ENCODE peak calls at places on chromosomes 12 and 14, in five cellular contexts. T is activated T-helper 1 cell treated with anti-CD3 and anti-CD28 coated beads, Interleukin-2, amount 50 U/mL, for 16 hours; V is T-cell; K is amygdala; E is occipital lobe. U is an unnamed sample.

GRCh38 chr14:55701638-55702037 is 121.6 kb downstream of the KTN1 start:
- DNase-seq in T (no peak), V (no peak), E (no peak), K (no peak), U (no peak)

GRCh38 chr14:104429291-104429861 is 150.2 kb upstream of the C14orf180 start:
- DNase-seq in E (no peak), T (no peak), K (no peak), V (no peak), U (no peak)

GRCh38 chr12:115375188-115375991 is 691.4 kb upstream of the TBX3 start:
- DNase-seq in V (no peak), K (no peak), E (no peak), T (no peak), U (no peak)

GRCh38 chr14:35786856-35787255 is 22.2 kb downstream of the RALGAPA1 start:
- DNase-seq in V (no peak), T (no peak), E (no peak), K (no peak), U (no peak)

GRCh38 chr12:115338566-115339294 is 654.8 kb upstream of the TBX3 start:
- DNase-seq in V (no peak), E (no peak), K (no peak), T (no peak), U (no peak)

GRCh38 chr14:103065861-103066260 is 8.5 kb upstream of the CDC42BPB start:
- DNase-seq in T (no peak), K (no peak), E (no peak), V (no peak), U (no peak)

GRCh38 chr14:104350463-104351185 is 212.2 kb downstream of the KIF26A start:
- DNase-seq in K (peak), V (no peak), T (no peak), E (peak), U (no peak)

GRCh38 chr12:95942106-95942531 is 295 bp downstream of the CCDC38 start:
- DNase-seq in T (no peak), V (no peak), K (no peak), E (no peak), U (no peak)

GRCh38 chr12:75587340-75588106 is 76.1 kb upstream of the KRR1 start:
- DNase-seq in V (no peak), E (no peak), K (no peak), T (no peak), U (no peak)

GRCh38 chr12:60279224-60279623 is 683.4 kb downstream of the SLC16A7 start:
- DNase-seq in V (no peak), T (no peak), E (no peak), K (no peak), U (no peak)

GRCh38 chr14:93263416-93263815 is 56.4 kb downstream of the UBR7 start:
- DNase-seq in E (no peak), K (no peak), V (no peak), T (no peak), U (no peak)

GRCh38 chr12:24839268-24839791 is 109.6 kb downstream of the BCAT1 start:
- DNase-seq in V (no peak), E (no peak), T (no peak), K (no peak), U (no peak)

GRCh38 chr12:4796218-4796617 is 76.0 kb downstream of the GALNT8 start:
- DNase-seq in K (no peak), V (no peak), T (no peak), E (no peak), U (no peak)

GRCh38 chr12:88650715-88651114 is 70.4 kb upstream of the KITLG start:
- DNase-seq in K (no peak), V (no peak), E (no peak), T (no peak), U (no peak)

GRCh38 chr12:124617615-124618014 is 50.2 kb upstream of the NCOR2 start:
- DNase-seq in T (no peak), V (no peak), E (peak), K (peak), U (no peak)

GRCh38 chr12:79934309-79935020 is 432 bp downstream of the PPP1R12A start:
- DNase-seq in E (peak), T (no peak), K (peak), V (peak), U (no peak)

GRCh38 chr12:41250748-41251147 is 62.6 kb downstream of the PDZRN4 start:
- DNase-seq in K (no peak), T (no peak), V (no peak), E (no peak), U (no peak)

GRCh38 chr14:64891839-64892375 is 12.2 kb upstream of the SPTB start:
- DNase-seq in T (no peak), V (no peak), K (no peak), E (no peak), U (no peak)

GRCh38 chr14:68781161-68782021 is 11.5 kb downstream of the ZFP36L1 start:
- DNase-seq in V (peak), T (no peak), K (no peak), E (no peak), U (no peak)

GRCh38 chr12:67617619-67618018 is 30.9 kb upstream of the DYRK2 start:
- DNase-seq in E (no peak), K (no peak), V (no peak), T (no peak), U (no peak)

GRCh38 chr12:122942609-122943008 is 23.7 kb downstream of the ABCB9 start:
- DNase-seq in E (no peak), T (no peak), V (no peak), K (no peak), U (no peak)

GRCh38 chr14:51240804-51241380 is 845 bp downstream of the TMX1 start:
- DNase-seq in T (no peak), V (no peak), E (no peak), K (no peak), U (no peak)

U was measured in GOT3.